ENCODE peak calls at places on chromosomes 12 and 14, in five cellular contexts. M, X, S, G and V are unnamed samples.

GRCh38 chr12:2290516-2291065 is 237.8 kb downstream of the CACNA1C start:
- DNase-seq in M (no peak), X (no peak), S (no peak), G (no peak), V (no peak)

GRCh38 chr14:73460691-73461127 is 2.4 kb upstream of the NUMB start:
- DNase-seq in M (no peak), X (no peak), S (peak), G (peak), V (no peak)

GRCh38 chr14:104184911-104185499 is 46.6 kb downstream of the KIF26A start:
- DNase-seq in M (no peak), X (no peak), S (peak), G (no peak), V (peak)

GRCh38 chr14:98819132-98819866 is 452.7 kb downstream of the BCL11B start:
- DNase-seq in M (no peak), X (no peak), S (peak), G (no peak), V (peak)

GRCh38 chr12:49515266-49515665 is 23.6 kb upstream of the KCNH3 start:
- DNase-seq in M (no peak), X (no peak), S (no peak), G (peak), V (no peak)

GRCh38 chr12:53726946-53727309 is 324 bp downstream of the CALCOCO1 start:
- DNase-seq in M (no peak), X (peak), S (no peak), G (peak), V (no peak)

GRCh38 chr12:64633940-64634337 is 23.6 kb downstream of the RASSF3 start:
- DNase-seq in M (peak), X (no peak), S (no peak), G (peak), V (peak)

GRCh38 chr12:129971721-129972120 is 67.9 kb upstream of the TMEM132D start:
- DNase-seq in M (no peak), X (no peak), S (no peak), G (no peak), V (no peak)

GRCh38 chr14:102442241-102443211 is 67.0 kb downstream of the ANKRD9 start:
- DNase-seq in M (peak), X (no peak), S (no peak), G (no peak), V (no peak)

GRCh38 chr14:96146131-96146771 is 58.4 kb upstream of the BDKRB2 start:
- DNase-seq in M (no peak), X (no peak), S (peak), G (peak), V (peak)

GRCh38 chr12:43444940-43445564 is 107.0 kb downstream of the ADAMTS20 start:
- DNase-seq in M (no peak), X (peak), S (peak), G (peak), V (peak)

GRCh38 chr12:42090899-42091298 is 53.8 kb downstream of the GXYLT1 start:
- DNase-seq in M (no peak), X (no peak), S (no peak), G (peak), V (peak)

GRCh38 chr14:61838661-61839060 is 76.4 kb downstream of the SNAPC1 start:
- DNase-seq in M (no peak), X (no peak), S (no peak), G (peak), V (no peak)

GRCh38 chr12:101927999-101928398 is 50.6 kb downstream of the DRAM1 start:
- DNase-seq in M (no peak), X (no peak), S (no peak), G (no peak), V (no peak)

GRCh38 chr12:1796515-1797010 is 23.8 kb upstream of the LRTM2 start:
- DNase-seq in M (no peak), X (no peak), S (no peak), G (no peak), V (peak)

GRCh38 chr12:106140223-106140986 is 1.7 kb upstream of the NUAK1 start:
- DNase-seq in M (no peak), X (peak), S (no peak), G (no peak), V (no peak)